ENCODE peak calls at places on chromosomes 4 and X, in six cellular contexts. B is hepatocyte, Z is HCT116, L is MM.1S, N is PC-3, E is OCI-LY7. J is an unnamed sample. For H3K9me2 and H3K4me1, the result is how much of the 10 kb centered on the place peaks cover.

GRCh38 chr4:184805462-184806245 is 20.1 kb downstream of the ACSL1 start:
- DNase-seq in B (peak), Z (no peak), L (no peak), N (peak), E (no peak), J (no peak)

GRCh38 chr4:147828361-147828760 is 96.5 kb downstream of the ARHGAP10 start:
- DNase-seq in B (no peak), Z (no peak), L (no peak), N (peak), E (no peak), J (peak)

GRCh38 chr4:11701978-11702377 is 273.3 kb upstream of the HS3ST1 start:
- DNase-seq in B (no peak), Z (no peak), L (no peak), N (no peak), E (no peak), J (no peak)

GRCh38 chr4:25320374-25321172 is 8.0 kb downstream of the ZCCHC4 start:
- DNase-seq in B (no peak), Z (no peak), L (no peak), N (peak), E (no peak), J (peak)

GRCh38 chr4:147096667-147097604 is 151.3 kb upstream of the TTC29 start:
- DNase-seq in B (peak), Z (peak), L (peak), N (peak), E (peak), J (peak)

GRCh38 chr4:80201326-80202151 is 4.2 kb downstream of the PRDM8 start:
- DNase-seq in B (peak), Z (no peak), L (no peak), N (no peak), E (peak), J (peak)

GRCh38 chr4:85932371-85933305 is 427.2 kb downstream of the MAPK10 start:
- DNase-seq in B (no peak), Z (no peak), L (no peak), N (no peak), E (no peak), J (no peak)

GRCh38 chr4:136301773-136302172 is 1230.5 kb downstream of the PCDH18 start:
- DNase-seq in B (no peak), Z (no peak), L (no peak), N (no peak), E (no peak), J (no peak)

GRCh38 chrX:111131572-111131971 is 35.6 kb downstream of the PAK3 start:
- DNase-seq in B (peak), Z (no peak), L (no peak), N (peak), E (no peak), J (no peak)

GRCh38 chrX:42602566-42602965 is 175.4 kb downstream of the PPP1R2C start:
- DNase-seq in B (peak), Z (no peak), L (no peak), N (no peak), E (no peak), J (no peak)
- H3K9me2 ChIP-seq in B (under half), Z (under half), L (under half), N (under half), E (under half), J (under half)

DNA sequence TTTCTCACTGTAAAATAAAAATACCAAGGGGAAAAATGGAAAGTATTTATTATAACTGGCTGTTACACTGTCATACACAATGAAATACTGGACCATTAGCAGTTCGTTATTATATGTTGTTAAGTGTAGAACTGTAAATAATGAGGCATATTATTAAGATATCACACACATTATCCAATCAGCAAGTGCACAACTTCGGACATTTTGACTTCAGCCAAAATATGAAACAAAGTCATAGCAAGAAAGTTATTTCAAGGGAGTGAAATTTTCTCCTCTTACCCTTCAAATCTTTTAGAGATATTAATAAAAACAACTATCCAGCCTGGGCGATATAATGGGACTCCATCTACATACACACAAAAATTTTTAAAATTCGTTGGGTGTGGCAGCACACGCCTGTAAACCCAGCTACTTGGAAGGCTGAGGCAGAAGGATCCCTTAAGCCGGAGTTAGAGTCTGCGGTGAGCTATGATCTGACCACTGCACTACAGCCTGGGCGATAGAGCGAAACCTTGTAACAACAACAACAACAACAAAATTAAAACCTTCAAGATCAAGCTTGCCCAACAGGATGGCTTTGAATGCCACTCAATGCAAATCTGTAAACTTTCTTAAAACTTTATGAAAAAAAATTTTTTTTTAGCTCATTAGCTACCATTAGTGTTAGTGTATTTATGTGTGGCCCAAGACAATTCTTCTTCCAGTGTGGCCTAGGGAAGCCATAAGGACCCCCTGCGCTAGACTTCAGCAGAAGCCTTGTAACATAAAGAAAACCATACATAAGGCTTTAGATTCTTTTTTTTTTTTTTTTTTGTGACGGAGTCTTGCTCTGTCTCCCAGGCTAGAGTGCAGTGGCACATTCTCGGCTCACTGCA is 1.3 kb upstream of the CISD2 start:
- DNase-seq in B (no peak), Z (no peak), L (peak), N (no peak), E (peak), J (no peak)
- H3K4me1 ChIP-seq in B (under half), Z (under half), L (under half), N (under half), E (under half), J (under half)

DNA sequence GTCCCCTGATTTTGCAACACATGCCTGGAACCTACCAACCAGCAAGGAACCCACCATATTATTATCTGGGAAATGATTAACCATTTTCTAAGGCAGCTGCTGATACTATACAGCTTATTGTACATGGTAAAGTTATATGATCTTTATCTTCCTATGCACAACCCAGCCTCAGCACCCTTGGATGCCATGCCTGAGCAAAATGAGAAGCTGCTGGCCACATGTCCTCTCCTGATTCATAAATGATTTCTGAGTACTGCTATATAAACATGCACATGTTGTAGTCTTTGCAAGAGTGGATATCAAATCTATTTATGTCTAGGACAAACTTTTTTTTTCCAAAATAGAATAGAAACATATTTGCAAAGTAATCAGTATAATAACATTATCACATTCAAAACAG is 1043.6 kb downstream of the CCSER1 start:
- DNase-seq in B (no peak), Z (no peak), L (no peak), N (peak), E (no peak), J (no peak)
- H3K9me2 ChIP-seq in B (under half), Z (under half), L (under half), N (under half), E (under half), J (under half)

GRCh38 chrX:13760428-13760827 is 25.9 kb downstream of the OFD1 start:
- DNase-seq in B (no peak), Z (no peak), L (no peak), N (no peak), E (no peak), J (no peak)

GRCh38 chrX:13762015-13762414 is 27.5 kb downstream of the OFD1 start:
- DNase-seq in B (no peak), Z (no peak), L (no peak), N (no peak), E (no peak), J (no peak)

GRCh38 chrX:13761606-13762005 is 27.1 kb downstream of the OFD1 start:
- DNase-seq in B (peak), Z (no peak), L (no peak), N (no peak), E (peak), J (no peak)

GRCh38 chrX:13756381-13756780 is 21.8 kb downstream of the OFD1 start:
- DNase-seq in B (no peak), Z (no peak), L (no peak), N (no peak), E (no peak), J (no peak)

GRCh38 chrX:13759152-13759718 is 24.7 kb downstream of the OFD1 start:
- DNase-seq in B (no peak), Z (no peak), L (no peak), N (no peak), E (peak), J (no peak)
- H3K4me1 ChIP-seq in B (under half), Z (under half), L (under half), N (under half), E (half or more), J (under half)

GRCh38 chrX:2665387-2666304 is 25.4 kb upstream of the CD99 start:
- DNase-seq in B (no peak), Z (no peak), L (no peak), N (no peak), E (no peak), J (no peak)

GRCh38 chrX:2664497-2664896 is 26.6 kb upstream of the CD99 start:
- DNase-seq in B (peak), Z (no peak), L (no peak), N (no peak), E (no peak), J (peak)

GRCh38 chrX:2662586-2662985 is 28.5 kb upstream of the CD99 start:
- DNase-seq in B (no peak), Z (no peak), L (no peak), N (no peak), E (no peak), J (no peak)

GRCh38 chrX:2670978-2671377 is 20.1 kb upstream of the CD99 start:
- DNase-seq in B (no peak), Z (no peak), L (no peak), N (no peak), E (no peak), J (no peak)

GRCh38 chrX:2666491-2666890 is 24.6 kb upstream of the CD99 start:
- DNase-seq in B (no peak), Z (no peak), L (no peak), N (no peak), E (no peak), J (no peak)
- H3K9me2 ChIP-seq in B (under half), Z (under half), L (under half), N (under half), E (under half), J (under half)

DNA sequence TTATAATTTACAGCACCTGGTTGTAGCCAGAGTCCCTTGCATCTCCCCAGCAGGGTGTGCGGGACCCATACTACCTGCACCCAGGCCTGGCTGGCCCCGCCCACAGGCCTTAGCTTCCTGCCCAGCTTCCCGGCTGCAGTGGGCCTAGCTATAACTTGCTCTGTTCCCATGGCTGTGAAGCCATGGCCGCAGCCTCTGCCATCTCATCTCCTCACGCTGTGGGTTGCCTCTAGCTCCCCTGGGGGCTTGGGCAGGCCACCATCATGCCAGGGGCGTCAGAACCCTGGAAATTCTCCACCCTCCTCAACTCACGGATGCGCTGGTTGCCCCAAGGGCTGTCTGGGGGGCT is 26.1 kb upstream of the SORBS2 start:
- DNase-seq in B (no peak), Z (no peak), L (no peak), N (no peak), E (peak), J (no peak)
- H3K4me1 ChIP-seq in B (half or more), Z (under half), L (under half), N (under half), E (under half), J (under half)

DNA sequence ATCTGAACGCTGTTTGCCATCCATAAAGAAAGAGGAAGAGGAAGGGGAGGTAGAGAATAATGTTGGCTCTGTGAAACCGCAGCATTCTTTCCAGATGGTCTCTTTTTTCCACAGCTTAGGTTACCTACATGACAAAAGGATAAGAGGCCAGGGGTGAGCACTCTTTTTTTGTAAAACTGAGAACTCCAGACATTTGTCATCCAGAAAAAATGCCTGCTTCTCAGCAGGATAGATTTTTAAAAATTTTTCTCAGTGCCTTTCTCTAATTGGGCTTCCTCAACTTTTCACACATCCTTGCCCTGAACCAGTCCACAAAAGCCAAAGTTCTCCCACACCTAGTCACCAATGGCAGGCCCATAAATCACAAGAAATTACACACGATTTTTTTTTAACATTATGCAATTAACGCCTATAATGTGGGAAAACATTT is 158.1 kb upstream of the TENM3 start:
- DNase-seq in B (no peak), Z (no peak), L (no peak), N (no peak), E (no peak), J (peak)
- H3K9me2 ChIP-seq in B (under half), Z (under half), L (under half), N (under half), E (under half), J (under half)

J was measured in GM23248.